ENCODE peak calls at places on chromosomes 5 and 9, in six cellular contexts. One of them, this sample, is unnamed.

GRCh38 chr5:89595065-89595464 is 712.1 kb upstream of the MEF2C start:
- DNase-seq in PC-3: no peak
- DNase-seq in GM23338: no peak
- DNase-seq in HCT116: no peak
- DNase-seq in neural progenitor cell: no peak
- DNase-seq in hepatocyte: no peak
- DNase-seq in this sample: no peak

GRCh38 chr5:116982035-116982434 is 407.4 kb upstream of the SEMA6A start:
- DNase-seq in PC-3: no peak
- DNase-seq in GM23338: no peak
- DNase-seq in HCT116: no peak
- DNase-seq in neural progenitor cell: no peak
- DNase-seq in hepatocyte: no peak
- DNase-seq in this sample: no peak

GRCh38 chr5:14143843-14144585 is 872 bp downstream of the TRIO start:
- DNase-seq in PC-3: peak
- DNase-seq in GM23338: peak
- DNase-seq in HCT116: no peak
- DNase-seq in neural progenitor cell: peak
- DNase-seq in hepatocyte: peak
- DNase-seq in this sample: peak

GRCh38 chr9:75142208-75142607 is 53.9 kb downstream of the OSTF1 start:
- DNase-seq in PC-3: no peak
- DNase-seq in GM23338: no peak
- DNase-seq in HCT116: no peak
- DNase-seq in neural progenitor cell: no peak
- DNase-seq in hepatocyte: no peak
- DNase-seq in this sample: peak

GRCh38 chr5:151127926-151128325 is 29.7 kb downstream of the ANXA6 start:
- DNase-seq in PC-3: no peak
- DNase-seq in GM23338: no peak
- DNase-seq in HCT116: no peak
- DNase-seq in neural progenitor cell: no peak
- DNase-seq in hepatocyte: no peak
- DNase-seq in this sample: no peak

GRCh38 chr5:10333154-10334006 is 20.1 kb upstream of the MARCHF6 start:
- DNase-seq in PC-3: peak
- DNase-seq in GM23338: peak
- DNase-seq in HCT116: no peak
- DNase-seq in neural progenitor cell: peak
- DNase-seq in hepatocyte: peak
- DNase-seq in this sample: peak

GRCh38 chr5:181260720-181261319 is at the start of gene TRIM52:
- DNase-seq in PC-3: peak
- DNase-seq in GM23338: peak
- DNase-seq in HCT116: peak
- DNase-seq in neural progenitor cell: peak
- DNase-seq in hepatocyte: peak
- DNase-seq in this sample: peak

GRCh38 chr5:91011029-91011428 is 372.1 kb downstream of the ARRDC3 start:
- DNase-seq in PC-3: peak
- DNase-seq in GM23338: no peak
- DNase-seq in HCT116: no peak
- DNase-seq in neural progenitor cell: no peak
- DNase-seq in hepatocyte: no peak
- DNase-seq in this sample: no peak

GRCh38 chr9:4334439-4334838 is 34.6 kb upstream of the GLIS3 start:
- DNase-seq in PC-3: peak
- DNase-seq in GM23338: peak
- DNase-seq in HCT116: peak
- DNase-seq in neural progenitor cell: no peak
- DNase-seq in hepatocyte: peak
- DNase-seq in this sample: no peak

GRCh38 chr9:90555351-90556057 is 87.1 kb downstream of the DIRAS2 start:
- DNase-seq in PC-3: no peak
- DNase-seq in GM23338: no peak
- DNase-seq in HCT116: no peak
- DNase-seq in neural progenitor cell: no peak
- DNase-seq in hepatocyte: peak
- DNase-seq in this sample: no peak

GRCh38 chr5:90967443-90967842 is 408.8 kb downstream of the ADGRV1 start:
- DNase-seq in PC-3: no peak
- DNase-seq in GM23338: no peak
- DNase-seq in HCT116: no peak
- DNase-seq in neural progenitor cell: no peak
- DNase-seq in hepatocyte: no peak
- DNase-seq in this sample: no peak

GRCh38 chr9:136907011-136907914 is 20.9 kb downstream of the TRAF2 start:
- DNase-seq in PC-3: no peak
- DNase-seq in GM23338: no peak
- DNase-seq in HCT116: no peak
- DNase-seq in neural progenitor cell: no peak
- DNase-seq in hepatocyte: no peak
- DNase-seq in this sample: no peak

GRCh38 chr5:8906303-8906967 is 639.4 kb downstream of the SEMA5A start:
- DNase-seq in PC-3: peak
- DNase-seq in GM23338: no peak
- DNase-seq in HCT116: no peak
- DNase-seq in neural progenitor cell: no peak
- DNase-seq in hepatocyte: no peak
- DNase-seq in this sample: no peak

GRCh38 chr9:85872444-85872843 is 68.5 kb upstream of the NAA35 start:
- DNase-seq in PC-3: no peak
- DNase-seq in GM23338: no peak
- DNase-seq in HCT116: no peak
- DNase-seq in neural progenitor cell: no peak
- DNase-seq in hepatocyte: no peak
- DNase-seq in this sample: no peak

DNA sequence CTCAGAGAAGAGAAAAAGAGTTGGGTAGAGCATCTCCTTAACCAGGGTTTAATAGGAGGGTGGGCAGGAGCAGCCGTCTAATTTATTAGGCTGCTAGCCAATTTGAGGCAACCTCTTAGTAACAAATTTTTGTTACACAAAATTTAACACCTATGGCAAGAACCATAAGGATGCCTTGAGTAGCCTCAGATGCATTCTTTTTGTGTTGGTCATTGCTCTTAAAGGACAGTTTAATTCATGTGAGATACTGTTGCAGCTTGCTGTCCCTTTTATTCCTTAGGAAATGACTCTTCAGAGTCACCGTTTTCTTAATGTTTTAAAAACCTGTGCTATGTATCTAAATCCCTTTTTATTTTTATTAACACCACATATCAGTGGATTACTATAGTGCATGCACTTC is 255.1 kb downstream of the MAST4 start:
- DNase-seq in PC-3: peak
- DNase-seq in GM23338: no peak
- DNase-seq in HCT116: no peak
- DNase-seq in neural progenitor cell: no peak
- DNase-seq in hepatocyte: no peak
- DNase-seq in this sample: no peak
- TF ChIP-seq EZH2phosphoT487 in PC-3: no peak
- TF ChIP-seq EZH2phosphoT487 in GM23338: no peak
- TF ChIP-seq EZH2phosphoT487 in HCT116: no peak
- TF ChIP-seq EZH2phosphoT487 in neural progenitor cell: no peak
- TF ChIP-seq EZH2phosphoT487 in hepatocyte: no peak
- TF ChIP-seq EZH2phosphoT487 in this sample: no peak

GRCh38 chr5:1110930-1111726 is 735 bp downstream of the SLC12A7 start:
- DNase-seq in PC-3: peak
- DNase-seq in GM23338: peak
- DNase-seq in HCT116: no peak
- DNase-seq in neural progenitor cell: peak
- DNase-seq in hepatocyte: peak
- DNase-seq in this sample: no peak

GRCh38 chr5:1113332-1113690 is 1.4 kb upstream of the SLC12A7 start:
- DNase-seq in PC-3: no peak
- DNase-seq in GM23338: no peak
- DNase-seq in HCT116: no peak
- DNase-seq in neural progenitor cell: no peak
- DNase-seq in hepatocyte: no peak
- DNase-seq in this sample: no peak

GRCh38 chr5:1112596-1113331 is 901 bp upstream of the SLC12A7 start:
- DNase-seq in PC-3: peak
- DNase-seq in GM23338: no peak
- DNase-seq in HCT116: peak
- DNase-seq in neural progenitor cell: no peak
- DNase-seq in hepatocyte: no peak
- DNase-seq in this sample: peak

GRCh38 chr5:1110260-1110929 is 1.5 kb downstream of the SLC12A7 start:
- DNase-seq in PC-3: peak
- DNase-seq in GM23338: no peak
- DNase-seq in HCT116: no peak
- DNase-seq in neural progenitor cell: no peak
- DNase-seq in hepatocyte: no peak
- DNase-seq in this sample: no peak

DNA sequence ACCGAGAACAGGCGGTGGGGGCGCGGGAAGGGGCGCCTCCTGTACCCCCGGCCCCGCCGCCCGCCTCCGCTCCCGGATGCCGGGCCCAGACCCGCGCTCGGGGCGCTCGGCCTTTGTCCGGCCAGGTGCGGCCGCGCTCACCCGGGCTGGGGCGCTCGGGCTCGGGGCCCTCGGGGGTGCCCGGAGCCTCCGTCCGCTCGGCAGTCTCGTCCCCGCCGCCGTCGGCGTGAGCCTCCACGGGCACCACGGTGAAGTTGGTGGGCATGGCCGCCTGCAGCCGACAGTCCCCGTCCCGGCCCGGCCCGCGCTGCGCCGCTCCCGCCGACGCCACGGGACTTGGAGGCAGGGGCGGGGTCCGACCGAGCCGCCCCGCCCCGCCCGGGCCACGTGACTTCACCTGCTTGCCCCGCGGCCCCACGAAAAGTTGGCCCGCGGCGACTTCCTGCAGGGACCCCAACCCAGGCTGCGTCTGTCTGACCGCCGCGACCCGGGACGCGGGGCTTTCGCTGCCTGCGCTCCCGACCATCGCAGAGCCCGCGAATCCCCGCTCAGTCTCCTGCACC is at the start of gene SLC12A7:
- DNase-seq in PC-3: peak
- DNase-seq in GM23338: peak
- DNase-seq in HCT116: no peak
- DNase-seq in neural progenitor cell: peak
- DNase-seq in hepatocyte: peak
- DNase-seq in this sample: peak
- TF ChIP-seq EZH2 in PC-3: no peak
- TF ChIP-seq EZH2 in GM23338: no peak
- TF ChIP-seq EZH2 in HCT116: no peak
- TF ChIP-seq EZH2 in neural progenitor cell: no peak
- TF ChIP-seq EZH2 in hepatocyte: no peak
- TF ChIP-seq EZH2 in this sample: no peak

GRCh38 chr9:37542895-37543294 is 33.3 kb downstream of the FBXO10 start:
- DNase-seq in PC-3: peak
- DNase-seq in GM23338: no peak
- DNase-seq in HCT116: no peak
- DNase-seq in neural progenitor cell: no peak
- DNase-seq in hepatocyte: no peak
- DNase-seq in this sample: peak

GRCh38 chr9:37540634-37541033 is 35.5 kb downstream of the FBXO10 start:
- DNase-seq in PC-3: peak
- DNase-seq in GM23338: no peak
- DNase-seq in HCT116: no peak
- DNase-seq in neural progenitor cell: no peak
- DNase-seq in hepatocyte: no peak
- DNase-seq in this sample: no peak

GRCh38 chr9:37543468-37543867 is 32.7 kb downstream of the FBXO10 start:
- DNase-seq in PC-3: no peak
- DNase-seq in GM23338: no peak
- DNase-seq in HCT116: no peak
- DNase-seq in neural progenitor cell: no peak
- DNase-seq in hepatocyte: no peak
- DNase-seq in this sample: no peak

GRCh38 chr9:37541465-37541864 is 34.7 kb downstream of the FBXO10 start:
- DNase-seq in PC-3: no peak
- DNase-seq in GM23338: no peak
- DNase-seq in HCT116: no peak
- DNase-seq in neural progenitor cell: no peak
- DNase-seq in hepatocyte: no peak
- DNase-seq in this sample: no peak

DNA sequence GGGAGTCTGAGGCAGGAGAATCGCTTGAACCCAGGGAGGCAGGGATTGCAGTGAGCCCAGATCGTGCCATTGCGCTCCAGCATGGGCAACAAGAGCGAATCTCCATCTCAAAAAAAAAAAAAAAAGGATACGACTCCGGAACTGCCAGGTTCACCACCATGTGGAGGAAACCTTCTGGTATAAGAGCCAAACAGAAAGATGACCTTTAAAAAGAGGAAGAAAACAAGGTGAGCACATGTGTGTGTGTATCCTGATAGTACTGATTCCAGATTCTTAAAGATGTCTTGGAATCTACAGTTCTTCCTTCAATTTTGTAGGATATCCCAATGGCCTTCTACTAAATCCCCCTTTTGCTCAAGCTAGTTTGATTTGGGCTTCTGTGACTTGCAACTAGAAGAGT is 33.7 kb downstream of the FBXO10 start:
- DNase-seq in PC-3: no peak
- DNase-seq in GM23338: no peak
- DNase-seq in HCT116: no peak
- DNase-seq in neural progenitor cell: no peak
- DNase-seq in hepatocyte: no peak
- DNase-seq in this sample: no peak
- TF ChIP-seq CTCF in PC-3: no peak
- TF ChIP-seq CTCF in GM23338: no peak
- TF ChIP-seq CTCF in HCT116: no peak
- TF ChIP-seq CTCF in neural progenitor cell: no peak
- TF ChIP-seq CTCF in hepatocyte: no peak
- TF ChIP-seq CTCF in this sample: no peak

DNA sequence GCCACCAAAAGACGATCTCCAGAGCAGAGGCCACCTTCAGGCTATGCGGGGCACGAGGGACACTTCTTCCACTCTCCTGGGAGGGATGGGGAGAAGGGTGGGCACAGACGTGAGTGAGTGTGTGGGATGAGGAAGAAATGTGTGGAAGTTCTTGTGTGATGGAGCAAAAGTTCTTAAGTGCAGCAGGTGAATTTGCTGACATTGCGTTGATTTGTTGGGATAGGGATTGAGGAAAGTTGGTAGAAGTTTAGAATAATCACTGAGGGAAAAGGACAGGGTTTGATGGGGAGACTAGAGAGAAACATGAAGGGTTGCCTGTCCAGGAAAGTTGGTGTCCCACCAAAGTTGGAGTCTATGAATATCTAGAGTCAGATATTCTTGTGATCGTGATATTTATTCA is 2.2 kb downstream of the AOPEP start:
- DNase-seq in PC-3: no peak
- DNase-seq in GM23338: no peak
- DNase-seq in HCT116: no peak
- DNase-seq in neural progenitor cell: no peak
- DNase-seq in hepatocyte: no peak
- DNase-seq in this sample: no peak
- TF ChIP-seq EZH2phosphoT487 in PC-3: no peak
- TF ChIP-seq EZH2phosphoT487 in GM23338: no peak
- TF ChIP-seq EZH2phosphoT487 in HCT116: no peak
- TF ChIP-seq EZH2phosphoT487 in neural progenitor cell: no peak
- TF ChIP-seq EZH2phosphoT487 in hepatocyte: no peak
- TF ChIP-seq EZH2phosphoT487 in this sample: no peak